ENCODE peak calls at places on chromosomes 7 and 10, in four cellular contexts. P is IMR-90, J is H1, K is mesendoderm. M is an unnamed sample.

GRCh38 chr7:146074195-146074765 is 42.3 kb upstream of the CNTNAP2 start:
- DNase-seq in P (no peak), J (no peak), K (no peak), M (no peak)

GRCh38 chr10:91843083-91843482 is 44.9 kb downstream of the TNKS2 start:
- DNase-seq in P (no peak), J (no peak), K (no peak), M (no peak)

GRCh38 chr10:78937800-78938694 is 130.7 kb upstream of the ZMIZ1 start:
- DNase-seq in P (no peak), J (no peak), K (peak; percentile 66), M (no peak)

GRCh38 chr7:87507446-87507845 is 32.0 kb upstream of the ABCB4 start:
- DNase-seq in P (no peak), J (no peak), K (peak; percentile 70), M (no peak)

GRCh38 chr7:45162311-45162845 is 4.8 kb downstream of the RAMP3 start:
- DNase-seq in P (no peak), J (no peak), K (no peak), M (no peak)

GRCh38 chr7:121953601-121954000 is 80.6 kb downstream of the PTPRZ1 start:
- DNase-seq in P (no peak), J (no peak), K (no peak), M (no peak)

GRCh38 chr7:27207348-27207985 is 7.6 kb upstream of the HOXA13 start:
- DNase-seq in P (no peak), J (no peak), K (no peak), M (no peak)

GRCh38 chr7:17099083-17099973 is 199.1 kb upstream of the AHR start:
- DNase-seq in P (no peak), J (no peak), K (peak; percentile 18), M (no peak)

GRCh38 chr10:1577945-1578344 is 159.4 kb downstream of the ADARB2 start:
- DNase-seq in P (no peak), J (no peak), K (no peak), M (no peak)

GRCh38 chr7:142961973-142962913 is at the start of gene KEL:
- DNase-seq in P (no peak), J (no peak), K (peak; percentile 61), M (no peak)

GRCh38 chr10:23402856-23403255 is 36.0 kb upstream of the OTUD1 start:
- DNase-seq in P (no peak), J (no peak), K (no peak), M (no peak)

GRCh38 chr7:45924283-45924682 is 3.2 kb upstream of the IGFBP3 start:
- DNase-seq in P (peak; percentile 76), J (no peak), K (no peak), M (no peak)

GRCh38 chr10:12130237-12130872 is 878 bp downstream of the SEC61A2 start:
- DNase-seq in P (peak; percentile 73), J (peak; percentile 55), K (peak; percentile 81), M (peak; percentile 45)

GRCh38 chr10:51063659-51064535 is 10.4 kb upstream of the PRKG1 start:
- DNase-seq in P (peak; percentile 77), J (no peak), K (peak; percentile 28), M (no peak)

GRCh38 chr7:100673942-100674431 is 447 bp downstream of the GNB2 start:
- DNase-seq in P (no peak), J (peak; percentile 76), K (no peak), M (no peak)

GRCh38 chr7:148336411-148336810 is 254.2 kb upstream of the C7orf33 start:
- DNase-seq in P (no peak), J (no peak), K (peak; percentile 57), M (no peak)

GRCh38 chr7:148337166-148337565 is 253.4 kb upstream of the C7orf33 start:
- DNase-seq in P (no peak), J (no peak), K (peak; percentile 89), M (peak; percentile 63)

GRCh38 chr7:148337566-148337965 is 253.0 kb upstream of the C7orf33 start:
- DNase-seq in P (no peak), J (no peak), K (no peak), M (no peak)

GRCh38 chr7:148340438-148340837 is 250.1 kb upstream of the C7orf33 start:
- DNase-seq in P (no peak), J (no peak), K (no peak), M (no peak)

DNA sequence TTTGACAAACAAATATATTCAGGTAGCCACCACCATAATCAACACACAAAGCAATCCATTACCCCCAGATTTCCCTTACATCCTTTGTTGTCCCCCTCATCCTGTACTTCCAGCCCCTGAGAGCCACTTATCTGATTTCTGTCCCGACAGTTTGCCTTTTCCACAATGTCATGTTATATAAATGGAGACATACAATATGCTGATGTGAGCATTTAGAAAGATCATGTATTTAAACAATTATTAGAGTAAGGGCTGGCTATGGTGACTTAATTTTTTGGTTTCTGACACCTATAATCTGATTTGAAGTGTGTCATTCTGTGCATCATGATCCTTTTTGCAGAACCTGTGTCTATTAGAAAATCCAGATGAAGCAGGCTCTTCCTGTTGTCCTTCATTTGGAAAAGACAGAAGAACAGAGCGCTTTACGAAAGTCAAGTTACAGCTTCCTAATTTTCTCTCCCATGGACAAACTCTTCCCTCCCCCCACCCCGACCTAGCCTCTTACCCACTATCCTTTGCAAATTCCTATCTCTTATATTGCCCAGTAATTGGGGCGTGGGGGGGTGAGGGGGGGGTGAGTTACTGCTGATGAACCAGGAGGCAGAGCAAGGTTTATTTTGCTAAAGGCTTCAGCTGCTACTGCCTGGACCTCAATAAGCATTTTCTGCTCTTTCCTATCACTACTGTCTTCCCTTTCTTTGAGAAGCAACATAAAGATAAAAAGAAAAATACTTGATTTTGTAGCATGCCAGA is 252.4 kb upstream of the C7orf33 start:
- DNase-seq in P (no peak), J (no peak), K (no peak), M (no peak)
- H4K5ac ChIP-seq in P (no peak overlapping the region), J (no peak overlapping the region), K (no peak overlapping the region), M (no peak overlapping the region)

GRCh38 chr10:133162178-133162909 is 2.3 kb downstream of the KNDC1 start:
- DNase-seq in P (no peak), J (no peak), K (no peak), M (no peak)

GRCh38 chr10:133165556-133166503 is 5.8 kb downstream of the KNDC1 start:
- DNase-seq in P (no peak), J (no peak), K (no peak), M (no peak)

GRCh38 chr10:133162910-133163856 is 3.2 kb downstream of the KNDC1 start:
- DNase-seq in P (no peak), J (no peak), K (no peak), M (no peak)

GRCh38 chr10:133164816-133165555 is 5.0 kb downstream of the KNDC1 start:
- DNase-seq in P (no peak), J (no peak), K (no peak), M (no peak)

DNA sequence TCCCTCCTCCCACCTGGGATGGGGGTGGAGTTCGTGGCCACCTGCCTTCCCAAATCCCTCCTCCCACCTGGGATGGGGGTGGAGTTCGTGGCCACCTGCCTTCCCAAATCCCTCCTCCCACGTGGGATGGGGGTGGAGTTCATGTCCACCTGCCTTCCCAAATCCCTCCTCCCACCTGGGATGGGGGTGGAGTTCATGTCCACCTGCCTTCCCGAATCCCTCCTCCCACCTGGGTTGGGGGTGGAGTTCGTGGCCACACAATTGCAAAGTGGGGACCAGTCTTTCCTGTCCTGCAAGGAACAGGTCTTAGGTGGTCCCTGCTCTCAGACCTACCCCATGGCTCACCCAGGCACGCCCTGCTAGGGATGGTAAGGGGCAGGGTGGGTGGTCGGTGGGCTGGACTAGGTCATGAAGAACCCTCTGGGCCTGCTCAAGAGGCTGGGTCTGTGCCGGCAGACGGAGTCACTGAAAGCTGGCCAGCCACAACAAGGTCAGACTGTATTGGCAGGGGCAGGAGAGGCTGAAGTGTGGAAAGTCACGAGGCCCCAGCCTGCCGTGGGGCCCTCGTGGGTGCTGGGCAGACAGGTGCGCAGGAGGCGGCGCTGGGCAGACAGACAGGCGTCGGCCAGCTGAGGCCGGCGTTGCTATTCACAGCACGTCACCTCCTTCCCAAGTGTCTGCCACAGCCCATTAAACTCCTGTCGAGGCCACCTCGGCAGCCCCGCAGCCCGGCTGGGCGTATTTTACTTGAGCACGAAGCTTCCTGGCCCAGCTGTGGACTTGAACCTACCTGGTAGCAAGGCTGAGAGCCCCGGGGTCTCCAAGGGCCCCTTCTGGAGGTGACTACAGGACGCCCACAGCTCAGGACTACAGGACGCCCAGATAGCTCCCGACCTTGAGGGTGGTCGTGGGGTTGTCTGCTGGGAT is 4.1 kb downstream of the KNDC1 start:
- DNase-seq in P (no peak), J (peak; percentile 76), K (no peak), M (peak; percentile 89)
- H2AK5ac ChIP-seq in P (no peak overlapping the region), J (no peak overlapping the region), K (no peak overlapping the region), M (no peak overlapping the region)

GRCh38 chr7:152148706-152149105 is 123.2 kb downstream of the GALNT11 start:
- DNase-seq in P (no peak), J (no peak), K (no peak), M (no peak)

GRCh38 chr7:152144557-152145245 is 119.2 kb downstream of the GALNT11 start:
- DNase-seq in P (no peak), J (no peak), K (no peak), M (no peak)

GRCh38 chr7:152142976-152143665 is 117.6 kb downstream of the GALNT11 start:
- DNase-seq in P (no peak), J (no peak), K (no peak), M (no peak)

GRCh38 chr7:152149363-152149762 is 123.9 kb downstream of the GALNT11 start:
- DNase-seq in P (no peak), J (no peak), K (no peak), M (no peak)

DNA sequence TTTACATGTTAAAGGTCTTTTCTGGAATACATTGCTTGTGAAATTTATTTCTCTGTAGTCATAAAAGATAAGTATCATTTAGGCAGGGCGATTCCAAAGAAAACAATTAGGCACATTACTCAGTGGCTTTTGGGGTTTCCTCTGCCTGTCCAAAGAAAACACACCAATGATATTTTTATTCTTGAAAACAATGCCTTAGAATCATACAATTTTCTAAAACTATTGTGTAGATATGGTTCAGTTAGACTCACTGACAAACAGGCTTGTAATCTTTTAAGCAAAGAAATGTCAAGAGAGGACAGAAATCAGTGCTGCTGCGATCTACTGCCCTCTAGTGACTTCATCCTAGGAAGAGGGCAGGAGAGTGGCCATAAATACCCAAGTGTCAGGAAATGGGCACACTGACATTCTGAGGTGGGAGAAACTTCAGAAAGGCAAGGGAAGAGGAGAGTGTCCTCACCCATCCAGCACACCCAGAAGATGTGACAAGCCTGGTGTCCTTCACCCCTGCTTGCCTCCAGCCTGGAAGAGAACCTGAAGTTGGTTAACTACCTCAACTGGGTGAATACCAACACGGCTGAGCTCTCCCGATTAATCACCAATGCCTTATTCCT is 120.5 kb downstream of the GALNT11 start:
- DNase-seq in P (peak; percentile 71), J (no peak), K (peak; percentile 60), M (no peak)
- H4K5ac ChIP-seq in P (no peak overlapping the region), J (no peak overlapping the region), K (no peak overlapping the region), M (no peak overlapping the region)

GRCh38 chr10:2681911-2682310 is 385.4 kb upstream of the PFKP start:
- DNase-seq in P (no peak), J (no peak), K (no peak), M (no peak)

GRCh38 chr10:2676455-2676854 is 390.9 kb upstream of the PFKP start:
- DNase-seq in P (no peak), J (no peak), K (no peak), M (no peak)

GRCh38 chr10:2680802-2681201 is 386.5 kb upstream of the PFKP start:
- DNase-seq in P (no peak), J (no peak), K (no peak), M (no peak)

GRCh38 chr10:2674451-2674850 is 392.9 kb upstream of the PFKP start:
- DNase-seq in P (no peak), J (no peak), K (no peak), M (no peak)

DNA sequence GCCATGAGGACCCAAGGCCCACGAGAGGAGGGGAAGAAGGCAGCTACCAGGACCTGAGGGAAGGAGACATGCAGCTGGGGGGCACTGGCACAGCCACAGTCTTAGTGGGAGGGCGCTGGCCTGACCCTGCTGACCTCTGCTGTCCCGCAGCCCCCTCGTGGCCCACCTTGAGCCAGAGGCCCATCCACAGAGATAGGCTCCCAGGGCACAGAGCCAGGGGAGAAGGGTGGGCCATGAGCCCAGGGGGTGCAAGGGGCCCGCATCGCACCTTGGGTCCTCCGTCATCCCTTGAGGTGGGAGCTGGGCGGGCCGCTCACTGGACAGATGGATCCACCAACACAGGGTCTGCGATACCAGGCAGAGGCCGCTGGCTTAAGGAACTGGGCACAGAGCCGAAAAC is 387.7 kb upstream of the PFKP start:
- DNase-seq in P (no peak), J (no peak), K (no peak), M (no peak)
- H2AK5ac ChIP-seq in P (no peak overlapping the region), J (no peak overlapping the region), K (no peak overlapping the region), M (no peak overlapping the region)

M was measured in H9.